ENCODE peak calls at places on chromosomes 2 and 18, in nine cellular contexts. F is EH; R is GM06990; T is BE2C; A is anterior cingulate cortex; Z is PC-3; X is activated CD4-positive, CD25-positive, alpha-beta regulatory T cell treated with anti-CD3 and anti-CD28 coated beads, Interleukin-2, amount 50 U/mL, for 72 hours; V is left lobe of liver; P is NCI-H2029 treated with DMSO at 0.1 percent for 48 hours. B is an unnamed sample.

GRCh38 chr2:200297100-200297499 is 9.4 kb upstream of the SPATS2L start:
- DNase-seq in F (no peak), R (no peak), T (no peak), A (no peak), Z (no peak), X (no peak), V (no peak), P (no peak), B (no peak)

GRCh38 chr2:129782618-129782960 is 196.9 kb upstream of the RAB6C start:
- DNase-seq in F (no peak), R (no peak), T (no peak), A (no peak), Z (no peak), X (no peak), V (no peak), P (no peak), B (no peak)

GRCh38 chr2:234795974-234796690 is 155.7 kb upstream of the SH3BP4 start:
- DNase-seq in F (no peak), R (no peak), T (no peak), A (peak), Z (no peak), X (no peak), V (peak), P (no peak), B (no peak)

GRCh38 chr2:202113571-202114142 is 40.6 kb downstream of the KIAA2012 start:
- DNase-seq in F (peak), R (no peak), T (peak), A (no peak), Z (peak), X (no peak), V (peak), P (no peak), B (no peak)

GRCh38 chr2:122748552-122749011 is 993.1 kb downstream of the TSN start:
- DNase-seq in F (peak), R (no peak), T (peak), A (no peak), Z (peak), X (no peak), V (no peak), P (no peak), B (no peak)

GRCh38 chr2:119174216-119174992 is 15.9 kb upstream of the C1QL2 start:
- DNase-seq in F (peak), R (peak), T (peak), A (no peak), Z (peak), X (peak), V (peak), P (peak), B (no peak)

GRCh38 chr2:121746071-121746578 is 9.3 kb upstream of the TSN start:
- DNase-seq in F (no peak), R (no peak), T (no peak), A (no peak), Z (no peak), X (no peak), V (no peak), P (no peak), B (no peak)

GRCh38 chr2:529425-529824 is 147.8 kb downstream of the TMEM18 start:
- DNase-seq in F (peak), R (no peak), T (peak), A (no peak), Z (peak), X (no peak), V (no peak), P (peak), B (no peak)

GRCh38 chr2:14632133-14632936 is at the start of gene LRATD1:
- DNase-seq in F (peak), R (no peak), T (peak), A (peak), Z (peak), X (no peak), V (peak), P (peak), B (peak)

GRCh38 chr18:48345596-48345995 is 63.6 kb downstream of the ZBTB7C start:
- DNase-seq in F (peak), R (no peak), T (no peak), A (no peak), Z (peak), X (no peak), V (peak), P (no peak), B (no peak)

GRCh38 chr18:43620936-43621335 is 343.6 kb upstream of the SYT4 start:
- DNase-seq in F (peak), R (no peak), T (no peak), A (no peak), Z (peak), X (no peak), V (no peak), P (no peak), B (no peak)

GRCh38 chr18:35478520-35479435 is 19.0 kb downstream of the INO80C start:
- DNase-seq in F (peak), R (no peak), T (no peak), A (peak), Z (peak), X (no peak), V (no peak), P (no peak), B (no peak)

GRCh38 chr2:23697256-23697655 is 229.7 kb downstream of the ATAD2B start:
- DNase-seq in F (no peak), R (no peak), T (no peak), A (no peak), Z (no peak), X (no peak), V (no peak), P (no peak), B (no peak)

GRCh38 chr18:77635441-77635840 is 385.8 kb downstream of the GALR1 start:
- DNase-seq in F (no peak), R (no peak), T (no peak), A (no peak), Z (no peak), X (no peak), V (no peak), P (no peak), B (no peak)

GRCh38 chr18:10752407-10752806 is 226.6 kb downstream of the NAPG start:
- DNase-seq in F (no peak), R (no peak), T (no peak), A (no peak), Z (no peak), X (no peak), V (no peak), P (no peak), B (no peak)

GRCh38 chr2:177171418-177171865 is 41.2 kb upstream of the HNRNPA3 start:
- DNase-seq in F (no peak), R (no peak), T (peak), A (no peak), Z (peak), X (no peak), V (no peak), P (no peak), B (no peak)

GRCh38 chr2:143688248-143688647 is 559.0 kb downstream of the ARHGAP15 start:
- DNase-seq in F (peak), R (no peak), T (no peak), A (no peak), Z (no peak), X (no peak), V (no peak), P (no peak), B (no peak)

GRCh38 chr2:238092486-238093035 is 7.6 kb upstream of the ESPNL start:
- DNase-seq in F (no peak), R (no peak), T (no peak), A (no peak), Z (no peak), X (no peak), V (no peak), P (no peak), B (no peak)

GRCh38 chr2:111897924-111898702 is at the start of gene MERTK:
- DNase-seq in F (peak), R (peak), T (peak), A (peak), Z (peak), X (peak), V (peak), P (peak), B (no peak)

GRCh38 chr2:216318470-216318869 is 53.8 kb downstream of the MARCHF4 start:
- DNase-seq in F (no peak), R (no peak), T (no peak), A (no peak), Z (no peak), X (no peak), V (no peak), P (no peak), B (no peak)